ENCODE peak calls at places on chromosomes 3 and 15, in seven cellular contexts. T is NCI-H2171 treated with DMSO at 0.1 percent for 48 hours, L is GM13977, Y is RPMI8226, X is fibroblast of pulmonary artery, G is nucleus accumbens, Z is stomach. F is an unnamed sample.
A peak's percentile ranks its signal among the peaks of the same experiment; 100 is the strongest.

GRCh38 chr3:127970966-127971592 is 56.0 kb downstream of the KBTBD12 start:
- DNase-seq in T (peak; percentile 78), L (peak; percentile 49), Y (peak; percentile 51), X (peak; percentile 69), G (no peak), Z (no peak), F (peak; percentile 90)

GRCh38 chr15:68218847-68219798 is 10.4 kb downstream of the CLN6 start:
- DNase-seq in T (no peak), L (no peak), Y (no peak), X (no peak), G (no peak), Z (peak; percentile 1), F (no peak)

GRCh38 chr3:195181107-195181498 is 89.9 kb downstream of the XXYLT1 start:
- DNase-seq in T (no peak), L (no peak), Y (no peak), X (no peak), G (no peak), Z (no peak), F (no peak)

GRCh38 chr3:156553705-156554356 is 1.1 kb downstream of the SSR3 start:
- DNase-seq in T (no peak), L (no peak), Y (peak; percentile 88), X (peak; percentile 69), G (no peak), Z (no peak), F (no peak)

GRCh38 chr15:46518381-46518780 is 883.6 kb downstream of the SQOR start:
- DNase-seq in T (no peak), L (no peak), Y (no peak), X (no peak), G (no peak), Z (no peak), F (no peak)

GRCh38 chr3:78048698-78049097 is 1008.8 kb downstream of the ROBO2 start:
- DNase-seq in T (no peak), L (no peak), Y (peak; percentile 48), X (no peak), G (no peak), Z (no peak), F (no peak)

GRCh38 chr3:131072845-131073244 is 46.2 kb downstream of the NEK11 start:
- DNase-seq in T (no peak), L (no peak), Y (no peak), X (peak; percentile 92), G (no peak), Z (no peak), F (no peak)

GRCh38 chr3:46725663-46726314 is 8.1 kb upstream of the PRSS50 start:
- DNase-seq in T (no peak), L (no peak), Y (no peak), X (peak; percentile 11), G (no peak), Z (peak; percentile 27), F (no peak)

GRCh38 chr15:78873796-78874761 is 1.4 kb downstream of the MORF4L1 start:
- DNase-seq in T (peak; percentile 67), L (no peak), Y (peak; percentile 20), X (peak; percentile 24), G (no peak), Z (no peak), F (no peak)

GRCh38 chr15:40793216-40793989 is 13.5 kb upstream of the ZFYVE19 start:
- DNase-seq in T (no peak), L (no peak), Y (no peak), X (peak; percentile 97), G (no peak), Z (peak; percentile 86), F (no peak)

GRCh38 chr3:185934726-185935464 is 2.9 kb downstream of the TRA2B start:
- DNase-seq in T (no peak), L (no peak), Y (no peak), X (no peak), G (no peak), Z (no peak), F (peak; percentile 18)

GRCh38 chr3:128297401-128298138 is 144.3 kb downstream of the EEFSEC start:
- DNase-seq in T (no peak), L (no peak), Y (peak; percentile 7), X (peak; percentile 45), G (no peak), Z (peak; percentile 35), F (no peak)

F was measured in G401.